ENCODE peak calls at places on chromosome 19, in seven cellular contexts. One of them, this sample, is unnamed.

GRCh38 chr19:10270616-10271394 is at the start of gene ICAM1:
- DNase-seq in PC-3: peak; percentile 70
- DNase-seq in heart left ventricle: peak; percentile 84
- DNase-seq in esophagus squamous epithelium: no peak
- DNase-seq in astrocyte of the spinal cord: peak; percentile 25
- DNase-seq in bronchial epithelial cell: peak; percentile 34
- DNase-seq in fibroblast of lung: peak; percentile 62
- DNase-seq in this sample: peak; percentile 95

GRCh38 chr19:29769997-29770396 is 41.8 kb upstream of the CCNE1 start:
- DNase-seq in PC-3: no peak
- DNase-seq in heart left ventricle: no peak
- DNase-seq in esophagus squamous epithelium: no peak
- DNase-seq in astrocyte of the spinal cord: no peak
- DNase-seq in bronchial epithelial cell: no peak
- DNase-seq in fibroblast of lung: no peak
- DNase-seq in this sample: no peak

GRCh38 chr19:3665681-3666544 is 34.4 kb downstream of the PIP5K1C start:
- DNase-seq in PC-3: peak; percentile 26
- DNase-seq in heart left ventricle: peak; percentile 69
- DNase-seq in esophagus squamous epithelium: no peak
- DNase-seq in astrocyte of the spinal cord: no peak
- DNase-seq in bronchial epithelial cell: no peak
- DNase-seq in fibroblast of lung: no peak
- DNase-seq in this sample: peak; percentile 24

GRCh38 chr19:38392707-38393308 is 4.3 kb downstream of the SPRED3 start:
- DNase-seq in PC-3: peak; percentile 10
- DNase-seq in heart left ventricle: no peak
- DNase-seq in esophagus squamous epithelium: no peak
- DNase-seq in astrocyte of the spinal cord: peak; percentile 36
- DNase-seq in bronchial epithelial cell: peak; percentile 48
- DNase-seq in fibroblast of lung: peak; percentile 58
- DNase-seq in this sample: peak; percentile 41

GRCh38 chr19:3420909-3421619 is 54.7 kb downstream of the NFIC start:
- DNase-seq in PC-3: no peak
- DNase-seq in heart left ventricle: no peak
- DNase-seq in esophagus squamous epithelium: no peak
- DNase-seq in astrocyte of the spinal cord: no peak
- DNase-seq in bronchial epithelial cell: no peak
- DNase-seq in fibroblast of lung: no peak
- DNase-seq in this sample: no peak

GRCh38 chr19:49820125-49820524 is 2.0 kb downstream of the MED25 start:
- DNase-seq in PC-3: no peak
- DNase-seq in heart left ventricle: no peak
- DNase-seq in esophagus squamous epithelium: no peak
- DNase-seq in astrocyte of the spinal cord: no peak
- DNase-seq in bronchial epithelial cell: no peak
- DNase-seq in fibroblast of lung: peak; percentile 17
- DNase-seq in this sample: no peak

GRCh38 chr19:50203281-50204080 is at the start of gene MYH14:
- DNase-seq in PC-3: peak; percentile 99
- DNase-seq in heart left ventricle: peak; percentile 94
- DNase-seq in esophagus squamous epithelium: no peak
- DNase-seq in astrocyte of the spinal cord: peak; percentile 9
- DNase-seq in bronchial epithelial cell: no peak
- DNase-seq in fibroblast of lung: peak; percentile 3
- DNase-seq in this sample: no peak

GRCh38 chr19:2351591-2351990 is 8.5 kb upstream of the TMPRSS9 start:
- DNase-seq in PC-3: no peak
- DNase-seq in heart left ventricle: no peak
- DNase-seq in esophagus squamous epithelium: no peak
- DNase-seq in astrocyte of the spinal cord: no peak
- DNase-seq in bronchial epithelial cell: no peak
- DNase-seq in fibroblast of lung: no peak
- DNase-seq in this sample: no peak

GRCh38 chr19:5130371-5131030 is 161.6 kb downstream of the KDM4B start:
- DNase-seq in PC-3: no peak
- DNase-seq in heart left ventricle: no peak
- DNase-seq in esophagus squamous epithelium: no peak
- DNase-seq in astrocyte of the spinal cord: no peak
- DNase-seq in bronchial epithelial cell: no peak
- DNase-seq in fibroblast of lung: no peak
- DNase-seq in this sample: no peak

GRCh38 chr19:1450735-1451669 is 1.1 kb downstream of the APC2 start:
- DNase-seq in PC-3: no peak
- DNase-seq in heart left ventricle: no peak
- DNase-seq in esophagus squamous epithelium: no peak
- DNase-seq in astrocyte of the spinal cord: no peak
- DNase-seq in bronchial epithelial cell: no peak
- DNase-seq in fibroblast of lung: no peak
- DNase-seq in this sample: no peak

GRCh38 chr19:37905936-37906867 is at the start of gene WDR87:
- DNase-seq in PC-3: peak; percentile 49
- DNase-seq in heart left ventricle: peak; percentile 31
- DNase-seq in esophagus squamous epithelium: no peak
- DNase-seq in astrocyte of the spinal cord: peak; percentile 21
- DNase-seq in bronchial epithelial cell: peak; percentile 35
- DNase-seq in fibroblast of lung: peak; percentile 24
- DNase-seq in this sample: peak; percentile 37

GRCh38 chr19:55369651-55370304 is 485 bp downstream of the IL11 start:
- DNase-seq in PC-3: peak; percentile 72
- DNase-seq in heart left ventricle: no peak
- DNase-seq in esophagus squamous epithelium: no peak
- DNase-seq in astrocyte of the spinal cord: peak; percentile 66
- DNase-seq in bronchial epithelial cell: peak; percentile 58
- DNase-seq in fibroblast of lung: peak; percentile 79
- DNase-seq in this sample: peak; percentile 72

GRCh38 chr19:46209051-46209450 is 20.5 kb upstream of the IGFL1 start:
- DNase-seq in PC-3: peak; percentile 49
- DNase-seq in heart left ventricle: no peak
- DNase-seq in esophagus squamous epithelium: no peak
- DNase-seq in astrocyte of the spinal cord: no peak
- DNase-seq in bronchial epithelial cell: peak; percentile 49
- DNase-seq in fibroblast of lung: no peak
- DNase-seq in this sample: no peak

GRCh38 chr19:35751839-35752745 is 3.7 kb downstream of the LIN37 start:
- DNase-seq in PC-3: no peak
- DNase-seq in heart left ventricle: peak; percentile 79
- DNase-seq in esophagus squamous epithelium: no peak
- DNase-seq in astrocyte of the spinal cord: no peak
- DNase-seq in bronchial epithelial cell: no peak
- DNase-seq in fibroblast of lung: no peak
- DNase-seq in this sample: no peak

GRCh38 chr19:4638330-4638729 is 986 bp upstream of the TNFAIP8L1 start:
- DNase-seq in PC-3: no peak
- DNase-seq in heart left ventricle: peak; percentile 56
- DNase-seq in esophagus squamous epithelium: no peak
- DNase-seq in astrocyte of the spinal cord: no peak
- DNase-seq in bronchial epithelial cell: no peak
- DNase-seq in fibroblast of lung: no peak
- DNase-seq in this sample: no peak

GRCh38 chr19:45798995-45799517 is 6.4 kb upstream of the DMWD start:
- DNase-seq in PC-3: peak; percentile 65
- DNase-seq in heart left ventricle: no peak
- DNase-seq in esophagus squamous epithelium: no peak
- DNase-seq in astrocyte of the spinal cord: peak; percentile 66
- DNase-seq in bronchial epithelial cell: peak; percentile 50
- DNase-seq in fibroblast of lung: peak; percentile 80
- DNase-seq in this sample: peak; percentile 73

GRCh38 chr19:51708811-51709210 is 15.0 kb downstream of the HAS1 start:
- DNase-seq in PC-3: no peak
- DNase-seq in heart left ventricle: no peak
- DNase-seq in esophagus squamous epithelium: no peak
- DNase-seq in astrocyte of the spinal cord: no peak
- DNase-seq in bronchial epithelial cell: no peak
- DNase-seq in fibroblast of lung: no peak
- DNase-seq in this sample: no peak

DNA sequence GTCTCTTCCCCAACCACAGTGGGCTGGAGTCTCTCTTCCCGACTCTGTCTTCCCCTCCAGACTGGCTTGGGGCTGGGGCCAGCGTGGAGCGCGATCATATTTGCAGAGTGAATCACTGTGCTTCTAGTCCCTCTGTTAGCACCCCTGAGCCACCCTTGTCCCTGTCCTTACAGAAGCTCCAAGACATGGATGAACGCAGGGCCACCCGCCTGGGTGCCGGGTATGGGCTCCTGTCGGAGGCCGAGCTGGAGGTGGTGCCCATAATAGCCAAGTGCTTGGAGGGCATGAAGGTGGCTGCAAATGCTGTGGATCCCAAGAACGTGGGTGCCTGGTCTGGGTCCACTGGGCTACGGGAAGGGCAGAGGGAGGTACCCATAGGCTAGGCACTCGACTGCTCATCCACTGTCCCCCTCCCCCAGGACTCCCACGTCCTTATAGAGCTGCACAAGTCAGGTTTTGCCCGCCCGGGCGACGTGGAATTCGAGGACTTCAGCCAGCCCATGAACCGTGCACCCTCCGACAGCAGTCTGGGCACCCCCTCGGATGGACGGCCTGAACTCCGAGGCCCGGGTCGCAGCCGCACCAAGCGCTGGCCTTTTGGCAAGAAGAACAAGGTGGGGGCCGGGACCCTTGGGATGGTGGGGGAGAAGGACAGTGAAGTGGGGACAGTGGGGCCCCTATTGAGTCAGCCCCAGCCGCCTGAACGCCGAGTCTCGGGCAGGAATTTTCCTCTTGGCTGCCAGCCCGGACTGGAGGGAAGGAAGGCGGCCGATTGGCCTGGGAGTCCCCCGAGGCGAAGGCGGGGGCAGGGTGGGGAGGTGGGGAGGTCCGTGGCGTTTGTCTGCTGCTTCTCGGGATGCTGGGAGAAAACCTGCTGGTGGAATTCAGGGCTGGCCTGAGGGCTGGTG is 5.2 kb downstream of the TRIP10 start:
- DNase-seq in PC-3: peak; percentile 96
- DNase-seq in heart left ventricle: peak; percentile 94
- DNase-seq in esophagus squamous epithelium: no peak
- DNase-seq in astrocyte of the spinal cord: peak; percentile 79
- DNase-seq in bronchial epithelial cell: peak; percentile 77
- DNase-seq in fibroblast of lung: peak; percentile 85
- DNase-seq in this sample: peak; percentile 88
- TF ChIP-seq CTCF in PC-3: no peak
- TF ChIP-seq CTCF in heart left ventricle: no peak
- TF ChIP-seq CTCF in esophagus squamous epithelium: peak; percentile 18
- TF ChIP-seq CTCF in astrocyte of the spinal cord: no peak
- TF ChIP-seq CTCF in bronchial epithelial cell: no peak
- TF ChIP-seq CTCF in fibroblast of lung: no peak
- TF ChIP-seq CTCF in this sample: no peak

GRCh38 chr19:15456871-15457700 is 7.3 kb downstream of the RASAL3 start:
- DNase-seq in PC-3: peak; percentile 61
- DNase-seq in heart left ventricle: no peak
- DNase-seq in esophagus squamous epithelium: no peak
- DNase-seq in astrocyte of the spinal cord: no peak
- DNase-seq in bronchial epithelial cell: peak; percentile 19
- DNase-seq in fibroblast of lung: no peak
- DNase-seq in this sample: no peak
- H3K4me3 ChIP-seq in PC-3: peak overlapping the region; percentile 49
- H3K4me3 ChIP-seq in heart left ventricle: peak overlapping the region; percentile 21
- H3K4me3 ChIP-seq in esophagus squamous epithelium: peak overlapping the region; percentile 21
- H3K4me3 ChIP-seq in astrocyte of the spinal cord: no peak overlapping the region
- H3K4me3 ChIP-seq in bronchial epithelial cell: peak overlapping the region; percentile 6
- H3K4me3 ChIP-seq in fibroblast of lung: no peak overlapping the region
- H3K4me3 ChIP-seq in this sample: no peak overlapping the region

DNA sequence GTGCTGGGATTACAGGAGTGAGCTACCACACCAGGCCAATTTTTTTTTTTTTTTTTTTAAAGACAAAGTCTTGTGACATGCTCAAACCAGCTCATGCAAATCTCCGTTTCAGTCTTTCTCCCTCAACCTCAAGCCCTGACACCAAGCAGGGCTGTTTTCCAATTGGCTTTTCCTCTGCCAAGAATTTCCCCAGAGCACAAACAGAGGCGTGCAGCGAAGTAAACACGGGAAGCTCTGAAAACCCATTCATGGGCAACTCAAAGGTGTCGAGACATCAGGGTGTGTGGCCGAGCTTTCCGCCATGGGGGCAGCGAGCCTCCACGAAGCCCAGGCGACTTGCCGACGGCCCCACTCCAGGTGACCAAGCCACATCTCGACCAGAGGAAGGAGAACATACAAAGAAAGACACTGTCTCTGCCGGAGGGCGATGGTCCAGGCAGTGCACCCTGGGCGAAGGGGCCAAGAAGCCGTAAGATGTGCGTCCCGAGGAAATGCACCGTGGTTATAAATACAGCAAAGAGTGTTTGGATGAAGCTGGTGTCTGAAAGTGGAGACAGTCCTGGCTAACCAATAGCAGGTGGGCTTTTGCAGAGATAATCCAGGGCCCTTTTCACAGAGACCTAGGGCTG is 69.9 kb downstream of the INSR start:
- DNase-seq in PC-3: peak; percentile 16
- DNase-seq in heart left ventricle: no peak
- DNase-seq in esophagus squamous epithelium: no peak
- DNase-seq in astrocyte of the spinal cord: no peak
- DNase-seq in bronchial epithelial cell: no peak
- DNase-seq in fibroblast of lung: peak; percentile 32
- DNase-seq in this sample: peak; percentile 39
- TF ChIP-seq CTCF in PC-3: no peak
- TF ChIP-seq CTCF in heart left ventricle: no peak
- TF ChIP-seq CTCF in esophagus squamous epithelium: no peak
- TF ChIP-seq CTCF in astrocyte of the spinal cord: no peak
- TF ChIP-seq CTCF in bronchial epithelial cell: no peak
- TF ChIP-seq CTCF in fibroblast of lung: no peak
- TF ChIP-seq CTCF in this sample: no peak

GRCh38 chr19:54095136-54095858 is 5.3 kb downstream of the OSCAR start:
- DNase-seq in PC-3: no peak
- DNase-seq in heart left ventricle: no peak
- DNase-seq in esophagus squamous epithelium: no peak
- DNase-seq in astrocyte of the spinal cord: no peak
- DNase-seq in bronchial epithelial cell: no peak
- DNase-seq in fibroblast of lung: no peak
- DNase-seq in this sample: no peak

GRCh38 chr19:54102421-54103169 is at the start of gene NDUFA3:
- DNase-seq in PC-3: peak; percentile 100
- DNase-seq in heart left ventricle: peak; percentile 99
- DNase-seq in esophagus squamous epithelium: peak; percentile 89
- DNase-seq in astrocyte of the spinal cord: peak; percentile 98
- DNase-seq in bronchial epithelial cell: peak; percentile 93
- DNase-seq in fibroblast of lung: peak; percentile 95
- DNase-seq in this sample: peak; percentile 99

GRCh38 chr19:54094601-54095000 is 6.0 kb downstream of the OSCAR start:
- DNase-seq in PC-3: no peak
- DNase-seq in heart left ventricle: no peak
- DNase-seq in esophagus squamous epithelium: no peak
- DNase-seq in astrocyte of the spinal cord: no peak
- DNase-seq in bronchial epithelial cell: no peak
- DNase-seq in fibroblast of lung: no peak
- DNase-seq in this sample: no peak

GRCh38 chr19:54100560-54100959 is at the start of gene OSCAR:
- DNase-seq in PC-3: no peak
- DNase-seq in heart left ventricle: no peak
- DNase-seq in esophagus squamous epithelium: no peak
- DNase-seq in astrocyte of the spinal cord: no peak
- DNase-seq in bronchial epithelial cell: no peak
- DNase-seq in fibroblast of lung: no peak
- DNase-seq in this sample: no peak

DNA sequence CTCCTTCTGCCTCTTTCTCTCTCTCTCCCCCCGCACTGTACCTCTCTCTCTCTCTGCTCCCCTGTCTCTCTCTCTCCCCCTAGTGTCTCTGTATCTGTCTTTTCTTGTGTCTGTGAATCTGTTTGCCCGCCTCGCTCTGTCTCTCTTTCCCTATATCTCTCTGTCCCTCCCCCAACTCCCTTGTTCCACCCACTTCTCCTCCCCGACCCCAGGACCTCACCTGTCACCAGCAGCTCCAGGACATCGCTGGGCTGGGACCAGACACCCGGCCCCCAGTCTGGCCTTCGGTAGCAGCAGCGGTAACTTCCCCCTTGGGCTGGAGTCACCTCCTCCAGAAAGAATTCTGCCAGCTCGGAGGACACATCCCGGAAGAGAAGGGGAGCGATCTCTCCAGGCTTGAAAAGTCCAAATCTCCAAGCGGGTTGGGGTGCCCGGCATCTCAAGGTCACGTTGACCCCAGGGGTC is 3.9 kb downstream of the OSCAR start:
- DNase-seq in PC-3: peak; percentile 25
- DNase-seq in heart left ventricle: no peak
- DNase-seq in esophagus squamous epithelium: no peak
- DNase-seq in astrocyte of the spinal cord: peak; percentile 51
- DNase-seq in bronchial epithelial cell: peak; percentile 20
- DNase-seq in fibroblast of lung: peak; percentile 45
- DNase-seq in this sample: peak; percentile 58
- H3K4me3 ChIP-seq in PC-3: peak overlapping the region; percentile 53
- H3K4me3 ChIP-seq in heart left ventricle: peak overlapping the region; percentile 39
- H3K4me3 ChIP-seq in esophagus squamous epithelium: peak overlapping the region; percentile 41
- H3K4me3 ChIP-seq in astrocyte of the spinal cord: peak overlapping the region; percentile 18
- H3K4me3 ChIP-seq in bronchial epithelial cell: peak overlapping the region; percentile 10
- H3K4me3 ChIP-seq in fibroblast of lung: peak overlapping the region; percentile 9
- H3K4me3 ChIP-seq in this sample: peak overlapping the region; percentile 52